ENCODE peak calls at places on chromosomes 13 and 19, in six cellular contexts. E is aorta; H is AML-193; D is COR-L47; I is activated effector memory CD4-positive, alpha-beta T cell treated with anti-CD3 and anti-CD28 coated beads, Interleukin-2, amount 50 U/mL, for 16 hours; U is GM20000. T is an unnamed sample.

GRCh38 chr19:11693505-11694499 is 44.9 kb downstream of the ZNF823 start:
- DNase-seq in I (no peak), D (peak), H (peak), U (no peak), E (no peak), T (no peak)

GRCh38 chr19:18340990-18341868 is 831 bp downstream of the PGPEP1 start:
- DNase-seq in I (peak), U (peak), E (peak), D (no peak), H (peak), T (peak)

GRCh38 chr19:49084206-49085019 is 838 bp upstream of the SNRNP70 start:
- DNase-seq in D (no peak), H (no peak), I (no peak), U (no peak), E (no peak), T (no peak)

GRCh38 chr19:37699057-37699456 is 20.5 kb downstream of the ZNF607 start:
- DNase-seq in D (no peak), H (no peak), U (no peak), I (no peak), E (no peak), T (no peak)

GRCh38 chr19:6393982-6394412 is 1.0 kb upstream of the GTF2F1 start:
- DNase-seq in E (no peak), D (no peak), I (peak), U (peak), H (peak), T (peak)

GRCh38 chr19:35253316-35254286 is 4.8 kb downstream of the LSR start:
- DNase-seq in E (no peak), H (no peak), I (peak), D (peak), U (peak), T (no peak)

GRCh38 chr19:44284968-44285367 is 19.9 kb downstream of the ZNF235 start:
- DNase-seq in I (no peak), U (no peak), H (no peak), D (no peak), E (no peak), T (no peak)

GRCh38 chr19:51207747-51208146 is 17.1 kb upstream of the CD33 start:
- DNase-seq in E (no peak), U (no peak), I (no peak), D (no peak), H (no peak), T (no peak)

GRCh38 chr19:16361926-16362325 is 37.3 kb downstream of the KLF2 start:
- DNase-seq in U (no peak), I (no peak), E (no peak), D (no peak), H (no peak), T (no peak)

GRCh38 chr13:43016226-43016625 is 7.2 kb upstream of the DNAJC15 start:
- DNase-seq in D (no peak), H (no peak), U (no peak), E (no peak), I (no peak), T (no peak)

GRCh38 chr13:36783883-36784282 is 35.1 kb upstream of the RFXAP start:
- DNase-seq in H (no peak), D (no peak), U (no peak), E (no peak), I (no peak), T (no peak)

GRCh38 chr13:73922728-73923393 is 211.3 kb downstream of the KLF12 start:
- DNase-seq in H (no peak), D (no peak), E (no peak), I (no peak), U (no peak), T (no peak)

T was measured in activated CD4-positive, alpha-beta memory T cell treated with anti-CD3 and anti-CD28 coated beads, Interleukin-2, amount 10 ng/mL, durations not matched to agents 7 days and 5 days.